ENCODE peak calls at places on chromosomes 2 and 18, in four cellular contexts. I, F, S and V are unnamed samples.

GRCh38 chr18:31819106-31819924 is 58.6 kb upstream of the SLC25A52 start:
- DNase-seq in I (no peak), F (peak), S (no peak), V (no peak)

GRCh38 chr2:46983065-46983801 is 67.6 kb upstream of the MCFD2 start:
- DNase-seq in I (no peak), F (no peak), S (no peak), V (no peak)

GRCh38 chr2:225025917-225026571 is 16.2 kb downstream of the DOCK10 start:
- DNase-seq in I (no peak), F (no peak), S (no peak), V (peak)

GRCh38 chr2:17326717-17327116 is 191.5 kb downstream of the RAD51AP2 start:
- DNase-seq in I (no peak), F (no peak), S (no peak), V (no peak)

GRCh38 chr2:73992036-73992435 is 7.3 kb downstream of the TET3 start:
- DNase-seq in I (no peak), F (no peak), S (no peak), V (no peak)

GRCh38 chr2:126656311-126657145 is 570 bp downstream of the GYPC start:
- DNase-seq in I (peak), F (no peak), S (no peak), V (no peak)

GRCh38 chr2:119422521-119422920 is 9.1 kb upstream of the TMEM37 start:
- DNase-seq in I (no peak), F (no peak), S (no peak), V (no peak)

GRCh38 chr2:135456835-135457234 is 74.2 kb downstream of the ZRANB3 start:
- DNase-seq in I (no peak), F (no peak), S (no peak), V (no peak)

GRCh38 chr2:130338793-130339345 is 3.8 kb upstream of the IMP4 start:
- DNase-seq in I (peak), F (no peak), S (no peak), V (no peak)

GRCh38 chr18:7601249-7601620 is 34.1 kb downstream of the PTPRM start:
- DNase-seq in I (no peak), F (peak), S (no peak), V (no peak)

GRCh38 chr2:241853651-241854341 is 4.9 kb downstream of the PDCD1 start:
- DNase-seq in I (peak), F (no peak), S (peak), V (no peak)

DNA sequence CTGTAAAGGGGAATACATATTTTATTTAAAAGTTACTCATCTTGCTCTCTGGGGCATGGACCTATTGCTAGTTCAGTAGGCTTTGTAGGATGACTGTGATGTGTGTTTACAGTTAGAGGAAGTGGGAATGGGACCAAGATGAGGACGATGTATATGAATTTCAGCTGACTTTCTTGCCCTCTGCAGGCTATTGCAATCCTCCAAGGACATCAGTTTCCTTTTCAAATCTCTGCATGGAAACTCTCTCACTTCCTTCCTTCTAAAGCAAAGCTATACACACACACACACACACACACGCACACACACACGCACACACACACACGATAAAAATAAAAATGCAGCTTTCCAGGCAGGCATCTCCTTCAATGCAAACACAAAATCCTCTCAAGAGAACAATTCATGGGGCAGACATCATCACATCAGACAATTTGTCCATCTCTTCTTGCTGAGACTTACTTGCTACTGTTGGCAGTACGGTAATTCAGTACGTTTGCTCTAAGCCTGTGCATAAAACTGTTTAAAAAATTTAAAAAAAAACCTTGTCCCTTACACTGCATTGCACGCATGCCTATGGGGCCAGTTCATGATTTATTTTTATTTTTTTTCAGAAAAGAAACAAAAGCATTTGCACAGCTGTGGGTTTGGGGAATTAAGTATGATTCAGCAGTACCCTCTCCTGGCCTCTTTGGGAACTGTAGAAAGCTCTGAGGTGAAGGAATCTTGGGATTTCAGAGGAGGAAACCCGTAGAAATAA is 27.2 kb upstream of the ICOS start:
- DNase-seq in I (no peak), F (peak), S (no peak), V (peak)
- H3K4me3 ChIP-seq in I (peak), F (no peak), S (peak), V (no peak)

GRCh38 chr18:49842656-49843055 is 29.3 kb upstream of the ACAA2 start:
- DNase-seq in I (no peak), F (no peak), S (no peak), V (no peak)
- TF ChIP-seq CTCF in I (no peak), F (no peak), S (no peak), V (no peak)

DNA sequence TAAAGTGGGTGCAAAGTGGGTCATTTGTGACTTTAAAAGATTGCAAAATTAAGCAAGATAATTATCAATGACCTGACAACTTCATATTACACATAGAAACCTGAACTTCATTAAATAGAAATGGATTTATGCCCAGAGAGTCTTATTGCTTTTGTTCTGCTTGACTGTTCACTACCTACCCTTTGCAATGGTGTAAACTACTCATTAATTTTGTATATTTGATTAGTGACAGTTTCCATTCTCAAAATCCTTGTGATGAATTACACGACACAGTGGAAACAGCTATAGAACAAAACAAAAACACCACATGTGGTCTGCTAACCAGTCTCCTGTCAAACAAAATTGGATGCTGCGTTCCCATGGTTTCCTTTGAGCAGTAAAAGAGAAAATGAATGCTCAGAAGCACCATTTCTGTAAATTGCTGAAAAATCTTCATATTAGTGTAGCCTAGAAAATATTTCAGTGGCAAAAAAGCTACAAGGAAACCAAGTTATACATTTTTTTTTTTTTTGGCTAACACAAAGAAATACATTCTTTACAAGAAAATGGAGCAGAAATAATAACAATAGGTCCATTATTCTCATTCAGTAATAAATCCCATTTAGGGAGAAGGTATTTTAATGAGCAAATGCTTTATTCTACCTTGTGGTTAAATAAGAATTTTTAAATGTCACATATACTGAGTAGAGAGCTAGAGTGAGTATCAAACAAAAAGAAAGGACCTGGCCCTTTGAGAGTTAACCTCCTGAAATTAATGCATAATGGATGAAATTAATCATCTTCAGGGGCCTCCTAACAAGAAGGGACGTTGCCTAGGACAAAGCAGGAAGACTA is 355.2 kb upstream of the ZC3H15 start:
- DNase-seq in I (no peak), F (no peak), S (no peak), V (no peak)
- H3K4me3 ChIP-seq in I (no peak), F (no peak), S (no peak), V (no peak)

GRCh38 chr18:45567123-45567522 is 48.2 kb upstream of the SLC14A2 start:
- DNase-seq in I (no peak), F (no peak), S (no peak), V (no peak)
- TF ChIP-seq CTCF in I (no peak), F (no peak), S (no peak), V (no peak)

GRCh38 chr2:148922776-148923175 is 47.7 kb downstream of the KIF5C start:
- DNase-seq in I (no peak), F (no peak), S (no peak), V (no peak)

GRCh38 chr2:148928395-148928794 is 53.4 kb downstream of the KIF5C start:
- DNase-seq in I (no peak), F (no peak), S (no peak), V (no peak)

GRCh38 chr2:148930046-148930775 is 55.2 kb downstream of the KIF5C start:
- DNase-seq in I (no peak), F (no peak), S (no peak), V (no peak)

GRCh38 chr2:148927010-148927409 is 52.0 kb downstream of the KIF5C start:
- DNase-seq in I (no peak), F (no peak), S (no peak), V (no peak)

GRCh38 chr2:148926291-148926961 is 51.4 kb downstream of the KIF5C start:
- DNase-seq in I (no peak), F (no peak), S (no peak), V (no peak)
- H3K4me3 ChIP-seq in I (peak), F (no peak), S (no peak), V (no peak)